ENCODE peak calls at places on chromosomes 1 and 21, in four cellular contexts. C, X, J and V are unnamed samples.

GRCh38 chr21:32233055-32233546 is 45.7 kb downstream of the MIS18A start:
- DNase-seq in C (no peak), J (no peak), X (no peak), V (no peak)

GRCh38 chr21:41536076-41536826 is 28.3 kb upstream of the TMPRSS2 start:
- DNase-seq in J (no peak), X (no peak), C (peak), V (no peak)

GRCh38 chr1:160117709-160118183 is 2.2 kb downstream of the ATP1A2 start:
- DNase-seq in J (no peak), C (no peak), X (no peak), V (no peak)

GRCh38 chr1:205444931-205445652 is 10.8 kb downstream of the BLACAT1 start:
- DNase-seq in X (peak), C (no peak), J (no peak), V (peak)

GRCh38 chr1:181396171-181396670 is 87.1 kb upstream of the CACNA1E start:
- DNase-seq in J (no peak), C (no peak), X (no peak), V (no peak)

GRCh38 chr1:119040906-119041305 is 52.8 kb upstream of the TBX15 start:
- DNase-seq in J (no peak), X (no peak), C (no peak), V (no peak)

GRCh38 chr1:96901783-96902363 is 180.3 kb downstream of the PTBP2 start:
- DNase-seq in C (no peak), X (no peak), J (no peak), V (no peak)

GRCh38 chr1:207030522-207031009 is 2.0 kb downstream of the C1orf116 start:
- DNase-seq in X (no peak), C (no peak), J (no peak), V (no peak)

GRCh38 chr1:243287652-243288051 is 31.8 kb downstream of the SDCCAG8 start:
- DNase-seq in X (peak), C (no peak), J (no peak), V (no peak)

GRCh38 chr21:29726061-29726460 is 213.7 kb downstream of the GRIK1 start:
- DNase-seq in C (no peak), X (no peak), J (no peak), V (no peak)

GRCh38 chr1:186985889-186986491 is 157.2 kb downstream of the PLA2G4A start:
- DNase-seq in C (no peak), J (peak), X (peak), V (no peak)

GRCh38 chr1:174080819-174081218 is 58.7 kb upstream of the RC3H1 start:
- DNase-seq in C (no peak), J (no peak), X (no peak), V (no peak)

GRCh38 chr1:234631721-234632125 is 21.7 kb upstream of the IRF2BP2 start:
- DNase-seq in X (peak), J (no peak), C (no peak), V (no peak)

GRCh38 chr1:182670032-182670431 is 14.4 kb downstream of the RGS8 start:
- DNase-seq in J (no peak), X (no peak), C (no peak), V (no peak)

GRCh38 chr1:228044961-228045360 is 37.5 kb upstream of the ARF1 start:
- DNase-seq in X (no peak), C (no peak), J (no peak), V (no peak)

GRCh38 chr21:25733859-25734653 is 648 bp downstream of the ATP5PF start:
- DNase-seq in C (no peak), X (peak), J (peak), V (peak)

GRCh38 chr1:18018381-18018780 is 89.2 kb upstream of the IGSF21 start:
- DNase-seq in X (no peak), J (no peak), C (no peak), V (no peak)

GRCh38 chr1:206589206-206589605 is 23.1 kb downstream of the EIF2D start:
- DNase-seq in X (peak), J (no peak), C (no peak), V (peak)

GRCh38 chr1:3020263-3020909 is 881 bp upstream of the ACTRT2 start:
- DNase-seq in J (no peak), C (peak), X (no peak), V (no peak)

GRCh38 chr1:75373542-75374159 is 237.3 kb downstream of the SLC44A5 start:
- DNase-seq in J (no peak), C (no peak), X (no peak), V (no peak)

GRCh38 chr1:192776998-192777397 is 31.8 kb upstream of the RGS2 start:
- DNase-seq in X (no peak), J (no peak), C (no peak), V (no peak)

GRCh38 chr1:111599781-111600180 is 19.8 kb upstream of the RAP1A start:
- DNase-seq in C (no peak), X (no peak), J (no peak), V (no peak)

GRCh38 chr1:55632906-55633305 is 417.7 kb upstream of the USP24 start:
- DNase-seq in C (no peak), X (no peak), J (peak), V (no peak)

GRCh38 chr1:21607549-21608529 is 61.3 kb downstream of the RAP1GAP start:
- DNase-seq in J (peak), X (peak), C (peak), V (peak)

GRCh38 chr1:154418062-154418897 is 13.1 kb downstream of the IL6R start:
- DNase-seq in X (peak), C (peak), J (no peak), V (peak)

GRCh38 chr1:167573035-167573434 is 19.5 kb upstream of the CREG1 start:
- DNase-seq in J (no peak), X (no peak), C (no peak), V (no peak)

GRCh38 chr1:201715801-201716741 is 112.9 kb upstream of the IPO9 start:
- DNase-seq in C (no peak), J (no peak), X (no peak), V (no peak)

GRCh38 chr1:18882511-18882910 is 19.8 kb downstream of the ALDH4A1 start:
- DNase-seq in X (no peak), J (no peak), C (no peak), V (no peak)

GRCh38 chr1:5617179-5618015 is 374.8 kb downstream of the NPHP4 start:
- DNase-seq in J (no peak), X (no peak), C (no peak), V (peak)

GRCh38 chr1:214101246-214101645 is 113.5 kb downstream of the PROX1 start:
- DNase-seq in J (no peak), C (no peak), X (no peak), V (no peak)

GRCh38 chr1:85132078-85132715 is 68.6 kb downstream of the SYDE2 start:
- DNase-seq in J (no peak), C (no peak), X (no peak), V (no peak)